ENCODE peak calls at places on chromosome 12, in seven cellular contexts. I, Y, C, O, Q, E and K are unnamed samples.
A peak's percentile ranks its signal among the peaks of the same experiment; 100 is the strongest.

GRCh38 chr12:123715151-123715676 is 3.1 kb downstream of the ATP6V0A2 start:
- DNase-seq in I (no peak), E (no peak), O (no peak), C (no peak), Q (no peak), Y (no peak), K (no peak)

GRCh38 chr12:81257952-81258551 is 180.2 kb downstream of the ACSS3 start:
- DNase-seq in C (no peak), Q (peak; percentile 44), O (peak; percentile 27), I (peak; percentile 17), Y (peak; percentile 20), E (peak; percentile 8), K (peak; percentile 83)

GRCh38 chr12:5429741-5430557 is 2.0 kb upstream of the NTF3 start:
- DNase-seq in C (no peak), Y (no peak), I (no peak), O (no peak), Q (no peak), E (no peak), K (no peak)

GRCh38 chr12:52580496-52580895 is 6.9 kb upstream of the KRT74 start:
- DNase-seq in O (no peak), Q (peak; percentile 13), Y (no peak), C (peak; percentile 36), E (no peak), I (no peak), K (no peak)

GRCh38 chr12:113783811-113784210 is 182.3 kb downstream of the RBM19 start:
- DNase-seq in E (no peak), Y (no peak), O (no peak), Q (no peak), C (no peak), I (no peak), K (no peak)

GRCh38 chr12:62190921-62191746 is 69.1 kb upstream of the USP15 start:
- DNase-seq in Q (no peak), Y (no peak), O (peak; percentile 6), I (no peak), C (peak; percentile 89), E (peak; percentile 1), K (no peak)

GRCh38 chr12:22415342-22416309 is 81.1 kb upstream of the ST8SIA1 start:
- DNase-seq in E (no peak), O (no peak), Q (no peak), Y (no peak), C (no peak), I (no peak), K (no peak)

GRCh38 chr12:62971769-62972525 is 37.0 kb upstream of the PPM1H start:
- DNase-seq in O (no peak), Y (no peak), Q (no peak), I (no peak), C (no peak), E (no peak), K (no peak)

GRCh38 chr12:118103601-118104382 is at the start of gene VSIG10:
- DNase-seq in C (peak; percentile 90), I (peak; percentile 75), O (peak; percentile 92), Q (peak; percentile 27), E (no peak), Y (no peak), K (peak; percentile 92)

GRCh38 chr12:109944975-109945374 is 44.9 kb downstream of the TCHP start:
- DNase-seq in I (no peak), Q (no peak), Y (no peak), C (no peak), E (no peak), O (no peak), K (no peak)

GRCh38 chr12:53236443-53237111 is 4.6 kb upstream of the RARG start:
- DNase-seq in Q (no peak), E (no peak), I (no peak), O (no peak), C (peak; percentile 43), Y (no peak), K (no peak)

GRCh38 chr12:102298022-102298421 is 100.4 kb upstream of the PMCH start:
- DNase-seq in O (peak; percentile 60), C (no peak), Q (no peak), E (no peak), I (no peak), Y (peak; percentile 6), K (no peak)

GRCh38 chr12:112116232-112117060 is 7.9 kb upstream of the NAA25 start:
- DNase-seq in O (peak; percentile 35), E (no peak), Q (no peak), Y (no peak), C (peak; percentile 97), I (peak; percentile 84), K (peak; percentile 76)

GRCh38 chr12:113226696-113227095 is 5.4 kb downstream of the TPCN1 start:
- DNase-seq in C (peak; percentile 42), Y (no peak), Q (no peak), O (no peak), I (no peak), E (no peak), K (no peak)

GRCh38 chr12:98838282-98838681 is 193.2 kb downstream of the APAF1 start:
- DNase-seq in I (peak; percentile 49), O (peak; percentile 24), Y (no peak), C (peak; percentile 69), E (no peak), Q (no peak), K (no peak)

GRCh38 chr12:90945070-90945649 is 9.8 kb downstream of the CCER1 start:
- DNase-seq in Y (no peak), E (no peak), O (no peak), C (no peak), Q (peak; percentile 7), I (peak; percentile 12), K (peak; percentile 70)

GRCh38 chr12:100801335-100801734 is 6.8 kb downstream of the ANO4 start:
- DNase-seq in E (no peak), C (no peak), Y (no peak), I (no peak), Q (no peak), O (no peak), K (no peak)

GRCh38 chr12:76878045-76878898 is 547 bp downstream of the CSRP2 start:
- DNase-seq in Y (no peak), C (peak; percentile 80), E (no peak), I (peak; percentile 35), Q (peak; percentile 67), O (peak; percentile 33), K (peak; percentile 72)

GRCh38 chr12:3377056-3377455 is 113.9 kb upstream of the PRMT8 start:
- DNase-seq in Y (no peak), Q (no peak), O (no peak), C (no peak), I (no peak), E (no peak), K (no peak)

GRCh38 chr12:81564237-81564636 is 194.9 kb downstream of the PPFIA2 start:
- DNase-seq in Q (no peak), C (no peak), Y (no peak), E (no peak), I (no peak), O (no peak), K (no peak)

GRCh38 chr12:113388351-113388750 is 15.3 kb downstream of the SDS start:
- DNase-seq in O (peak; percentile 9), Q (no peak), C (no peak), E (no peak), Y (no peak), I (no peak), K (no peak)

GRCh38 chr12:10212623-10213131 is at the start of gene GABARAPL1:
- DNase-seq in I (peak; percentile 77), Y (no peak), Q (peak; percentile 68), E (peak; percentile 61), O (peak; percentile 90), C (peak; percentile 97), K (peak; percentile 84)

GRCh38 chr12:63294327-63294632 is 143.3 kb upstream of the AVPR1A start:
- DNase-seq in I (no peak), C (no peak), Y (peak; percentile 86), O (peak; percentile 40), Q (peak; percentile 98), E (no peak), K (peak; percentile 97)

GRCh38 chr12:89181271-89181920 is 170.9 kb downstream of the DUSP6 start:
- DNase-seq in E (peak; percentile 21), Q (peak; percentile 8), Y (peak; percentile 53), O (peak; percentile 52), I (no peak), C (no peak), K (no peak)

GRCh38 chr12:130617219-130617618 is 98.9 kb downstream of the RIMBP2 start:
- DNase-seq in E (no peak), Y (no peak), Q (no peak), O (no peak), I (no peak), C (no peak), K (no peak)